ENCODE peak calls at places on chromosomes 6 and 20, in eight cellular contexts. O is Right ventricle myocardium superior, M is fibroblast of mammary gland, J is psoas muscle, F is fibroblast of lung, N is NAMALWA, T is GM23248, G is NCI-H1417. C is an unnamed sample.

GRCh38 chr6:155174576-155175174 is 89.1 kb upstream of the CLDN20 start:
- DNase-seq in O (no peak), M (peak; percentile 86), J (no peak), F (peak; percentile 87), N (peak; percentile 91), T (peak; percentile 90), G (peak; percentile 95), C (no peak)

GRCh38 chr6:5096482-5096881 is 11.3 kb downstream of the PPP1R3G start:
- DNase-seq in O (peak; percentile 69), M (no peak), J (no peak), F (peak; percentile 22), N (no peak), T (no peak), G (no peak), C (no peak)

GRCh38 chr6:41111017-41111416 is 38.2 kb downstream of the NFYA start:
- DNase-seq in O (no peak), M (no peak), J (no peak), F (no peak), N (no peak), T (no peak), G (no peak), C (no peak)

GRCh38 chr6:36622901-36623546 is 28.9 kb downstream of the SRSF3 start:
- DNase-seq in O (no peak), M (no peak), J (no peak), F (no peak), N (no peak), T (no peak), G (no peak), C (no peak)

GRCh38 chr6:3749390-3749978 is 2.0 kb downstream of the PXDC1 start:
- DNase-seq in O (no peak), M (no peak), J (no peak), F (no peak), N (no peak), T (no peak), G (no peak), C (no peak)

GRCh38 chr6:14305131-14305530 is 187.6 kb downstream of the CD83 start:
- DNase-seq in O (no peak), M (peak; percentile 43), J (no peak), F (no peak), N (no peak), T (peak; percentile 44), G (peak; percentile 22), C (no peak)

GRCh38 chr6:27791182-27791939 is 120.8 kb downstream of the OR2B2 start:
- DNase-seq in O (no peak), M (peak; percentile 88), J (peak; percentile 46), F (peak; percentile 86), N (peak; percentile 65), T (peak; percentile 81), G (peak; percentile 71), C (no peak)

GRCh38 chr20:14582855-14583254 is 245.4 kb upstream of the FLRT3 start:
- DNase-seq in O (no peak), M (peak; percentile 58), J (no peak), F (no peak), N (no peak), T (peak; percentile 34), G (no peak), C (no peak)

GRCh38 chr6:109595998-109596397 is 95.0 kb downstream of the AK9 start:
- DNase-seq in O (no peak), M (peak; percentile 60), J (no peak), F (peak; percentile 33), N (peak; percentile 51), T (peak; percentile 61), G (peak; percentile 23), C (no peak)

GRCh38 chr6:168713839-168714238 is 272.9 kb downstream of the SMOC2 start:
- DNase-seq in O (no peak), M (peak; percentile 8), J (no peak), F (no peak), N (peak; percentile 17), T (peak; percentile 27), G (no peak), C (no peak)

GRCh38 chr6:3585320-3585935 is 128.6 kb upstream of the SLC22A23 start:
- DNase-seq in O (no peak), M (peak; percentile 93), J (no peak), F (peak; percentile 91), N (no peak), T (peak; percentile 87), G (no peak), C (no peak)